ENCODE peak calls at places on chromosomes 13 and 19, in nine cellular contexts. S is non-pigmented ciliary epithelial cell; N is IMR-90; Q is cardiac muscle cell; Y is NCI-H748 treated with DMSO at 0.1 percent for 48 hours; Z is hepatic stellate cell; C is stromal cell of bone marrow; K is NCI-H2029; X is stimulated activated CD4-positive, alpha-beta T cell treated with anti-CD3 and anti-CD28 coated beads, TNF-alpha, amount 100 ng/mL, for 48 hours. J is an unnamed sample.
A peak's percentile ranks its signal among the peaks of the same experiment; 100 is the strongest.

GRCh38 chr13:56317839-56318238 is 822.9 kb upstream of the PRR20A start:
- DNase-seq in N (no peak), Q (no peak), K (no peak), X (no peak), Y (no peak), Z (no peak), S (no peak), C (no peak), J (no peak)

GRCh38 chr19:55083004-55083850 is 7.6 kb downstream of the EPS8L1 start:
- DNase-seq in K (no peak), S (no peak), C (no peak), Z (no peak), X (no peak), Y (no peak), Q (no peak), N (no peak), J (no peak)

GRCh38 chr13:101248739-101249138 is 167.6 kb downstream of the NALCN start:
- DNase-seq in Y (no peak), K (no peak), S (no peak), Q (no peak), N (no peak), X (no peak), C (no peak), Z (no peak), J (no peak)

GRCh38 chr13:44373601-44374347 is at the start of gene SERP2:
- DNase-seq in Y (no peak), X (no peak), N (no peak), Q (peak; percentile 50), Z (peak; percentile 41), C (no peak), K (no peak), S (no peak), J (peak; percentile 83)

GRCh38 chr19:19650331-19650730 is 6.9 kb upstream of the GMIP start:
- DNase-seq in S (no peak), Y (no peak), N (no peak), X (no peak), Q (no peak), Z (no peak), K (no peak), C (no peak), J (no peak)

GRCh38 chr13:102484329-102484728 is 82.5 kb upstream of the FGF14 start:
- DNase-seq in S (no peak), X (no peak), Y (no peak), Q (no peak), C (peak; percentile 1), K (no peak), Z (no peak), N (peak; percentile 4), J (no peak)

GRCh38 chr19:15251749-15252397 is 19.6 kb upstream of the EPHX3 start:
- DNase-seq in S (peak; percentile 67), Q (peak; percentile 98), C (peak; percentile 96), X (no peak), K (no peak), Z (peak; percentile 94), Y (no peak), N (peak; percentile 96), J (no peak)

GRCh38 chr13:110650436-110650835 is 35.1 kb downstream of the NAXD start:
- DNase-seq in N (no peak), Q (no peak), X (no peak), K (no peak), S (no peak), Y (no peak), Z (no peak), C (no peak), J (no peak)

GRCh38 chr13:112956516-112957294 is 12.3 kb upstream of the MCF2L start:
- DNase-seq in Y (no peak), K (no peak), N (no peak), C (no peak), S (no peak), Q (peak; percentile 13), Z (no peak), X (no peak), J (peak; percentile 86)

GRCh38 chr19:27744926-27745844 is 1467.8 kb downstream of the UQCRFS1 start:
- DNase-seq in Q (no peak), X (no peak), N (no peak), Z (no peak), Y (no peak), S (no peak), C (no peak), K (no peak), J (no peak)

GRCh38 chr13:113589961-113590339 is 5.4 kb downstream of the TFDP1 start:
- DNase-seq in Q (no peak), Y (no peak), X (no peak), C (no peak), N (no peak), K (no peak), Z (no peak), S (no peak), J (no peak)

GRCh38 chr19:50252111-50252886 is 48.9 kb downstream of the MYH14 start:
- DNase-seq in Y (peak; percentile 12), X (no peak), Q (peak; percentile 34), K (no peak), C (no peak), S (no peak), Z (no peak), N (no peak), J (no peak)

GRCh38 chr13:66660013-66660804 is 569.9 kb downstream of the PCDH9 start:
- DNase-seq in K (no peak), Q (peak; percentile 54), S (peak; percentile 64), Z (peak; percentile 21), N (peak; percentile 75), X (no peak), Y (no peak), C (peak; percentile 71), J (no peak)

GRCh38 chr19:46776927-46777911 is 11.2 kb downstream of the SLC1A5 start:
- DNase-seq in Z (no peak), K (no peak), S (no peak), Q (no peak), Y (no peak), X (no peak), N (no peak), C (no peak), J (no peak)

GRCh38 chr13:113061796-113062425 is 43.7 kb upstream of the F7 start:
- DNase-seq in X (no peak), Y (no peak), Q (no peak), Z (no peak), N (no peak), K (no peak), C (no peak), S (no peak), J (no peak)

GRCh38 chr19:11264452-11265176 is 2.3 kb upstream of the DOCK6 start:
- DNase-seq in K (no peak), X (no peak), Y (no peak), S (no peak), N (no peak), Z (no peak), C (no peak), Q (no peak), J (no peak)

GRCh38 chr19:16976471-16976870 is 50.1 kb downstream of the CPAMD8 start:
- DNase-seq in C (no peak), N (no peak), Z (no peak), S (no peak), Q (no peak), K (no peak), Y (no peak), X (no peak), J (peak; percentile 53)

GRCh38 chr13:97879646-97880297 is 73.7 kb upstream of the IPO5 start:
- DNase-seq in X (no peak), Q (peak; percentile 84), Z (peak; percentile 56), K (no peak), S (peak; percentile 76), Y (no peak), C (peak; percentile 73), N (peak; percentile 91), J (no peak)

GRCh38 chr13:28679628-28680027 is 20.7 kb downstream of the POMP start:
- DNase-seq in K (no peak), Z (peak; percentile 20), S (no peak), X (no peak), C (no peak), Q (peak; percentile 35), Y (no peak), N (peak; percentile 31), J (no peak)

GRCh38 chr19:17302391-17303166 is 646 bp downstream of the ABHD8 start:
- DNase-seq in Z (no peak), Q (no peak), S (no peak), Y (no peak), K (no peak), C (no peak), X (no peak), N (no peak), J (peak; percentile 37)

GRCh38 chr19:10643166-10643967 is 10.8 kb upstream of the ILF3 start:
- DNase-seq in N (no peak), S (no peak), Q (no peak), Z (no peak), K (no peak), X (no peak), C (no peak), Y (no peak), J (no peak)

GRCh38 chr19:38665950-38666661 is 18.7 kb downstream of the ACTN4 start:
- DNase-seq in S (no peak), Z (peak; percentile 76), X (no peak), Y (no peak), C (no peak), N (peak; percentile 51), Q (peak; percentile 83), K (no peak), J (no peak)

GRCh38 chr19:10142701-10143375 is 23.1 kb upstream of the EIF3G start:
- DNase-seq in Z (no peak), Q (no peak), S (no peak), Y (no peak), K (no peak), N (no peak), X (no peak), C (no peak), J (no peak)

GRCh38 chr13:51646041-51646670 is 61.9 kb downstream of the WDFY2 start:
- DNase-seq in Y (no peak), K (no peak), Z (no peak), N (no peak), S (no peak), C (no peak), Q (no peak), X (no peak), J (no peak)

GRCh38 chr13:113585828-113586355 is 1.3 kb downstream of the TFDP1 start:
- DNase-seq in C (no peak), Y (no peak), N (no peak), X (no peak), Z (no peak), Q (no peak), K (no peak), S (no peak), J (no peak)

GRCh38 chr19:46542428-46543230 is 47.0 kb upstream of the PNMA8B start:
- DNase-seq in N (peak; percentile 87), Y (peak; percentile 96), X (peak; percentile 49), S (peak; percentile 56), C (peak; percentile 78), Q (peak; percentile 92), Z (peak; percentile 55), K (peak; percentile 84), J (peak; percentile 92)

GRCh38 chr13:37666036-37666435 is 67.5 kb upstream of the POSTN start:
- DNase-seq in N (peak; percentile 23), X (no peak), Z (no peak), S (no peak), Y (no peak), Q (no peak), C (no peak), K (no peak), J (no peak)

GRCh38 chr19:17775245-17775927 is 19.6 kb upstream of the B3GNT3 start:
- DNase-seq in N (peak; percentile 19), S (no peak), Y (no peak), Q (peak; percentile 43), K (no peak), C (no peak), X (no peak), Z (peak; percentile 53), J (no peak)

GRCh38 chr19:442085-442484 is 18.7 kb downstream of the SHC2 start:
- DNase-seq in S (no peak), C (no peak), X (no peak), K (no peak), N (no peak), Y (no peak), Z (no peak), Q (no peak), J (no peak)

J was measured in NCI-H146.